ENCODE peak calls at places on chromosomes 5 and 9, in six cellular contexts. B is CD8-positive, alpha-beta T cell; R is PC-3; X is hepatocyte; F is astrocyte; T is fibroblast of the aortic adventitia. K is an unnamed sample.

GRCh38 chr9:9352877-9353481 is 1259.8 kb downstream of the PTPRD start:
- DNase-seq in B (no peak), R (peak; percentile 10), X (peak; percentile 17), F (no peak), T (peak; percentile 1), K (no peak)

GRCh38 chr5:171808951-171809350 is 23.3 kb downstream of the SMIM23 start:
- DNase-seq in B (no peak), R (no peak), X (no peak), F (peak; percentile 72), T (peak; percentile 61), K (no peak)

GRCh38 chr9:36328798-36329411 is 70.7 kb upstream of the GNE start:
- DNase-seq in B (no peak), R (peak; percentile 77), X (peak; percentile 80), F (peak; percentile 44), T (peak; percentile 88), K (no peak)

GRCh38 chr5:128202320-128202719 is 118.8 kb downstream of the SLC12A2 start:
- DNase-seq in B (no peak), R (no peak), X (no peak), F (no peak), T (no peak), K (no peak)

GRCh38 chr5:169458269-169458668 is 125.3 kb upstream of the SPDL1 start:
- DNase-seq in B (no peak), R (no peak), X (no peak), F (no peak), T (no peak), K (no peak)

GRCh38 chr9:12882430-12882829 is 107.6 kb downstream of the LURAP1L start:
- DNase-seq in B (no peak), R (no peak), X (no peak), F (peak; percentile 77), T (peak; percentile 99), K (no peak)

GRCh38 chr5:130976491-130976890 is 188.6 kb downstream of the HINT1 start:
- DNase-seq in B (no peak), R (no peak), X (no peak), F (no peak), T (no peak), K (no peak)

GRCh38 chr5:128234928-128235641 is 151.5 kb downstream of the SLC12A2 start:
- DNase-seq in B (no peak), R (no peak), X (no peak), F (no peak), T (no peak), K (no peak)

GRCh38 chr9:89791754-89792153 is 186.9 kb downstream of the GADD45G start:
- DNase-seq in B (no peak), R (no peak), X (no peak), F (no peak), T (no peak), K (no peak)

GRCh38 chr9:84513473-84513872 is 156.1 kb upstream of the NTRK2 start:
- DNase-seq in B (no peak), R (no peak), X (peak; percentile 29), F (no peak), T (no peak), K (no peak)

DNA sequence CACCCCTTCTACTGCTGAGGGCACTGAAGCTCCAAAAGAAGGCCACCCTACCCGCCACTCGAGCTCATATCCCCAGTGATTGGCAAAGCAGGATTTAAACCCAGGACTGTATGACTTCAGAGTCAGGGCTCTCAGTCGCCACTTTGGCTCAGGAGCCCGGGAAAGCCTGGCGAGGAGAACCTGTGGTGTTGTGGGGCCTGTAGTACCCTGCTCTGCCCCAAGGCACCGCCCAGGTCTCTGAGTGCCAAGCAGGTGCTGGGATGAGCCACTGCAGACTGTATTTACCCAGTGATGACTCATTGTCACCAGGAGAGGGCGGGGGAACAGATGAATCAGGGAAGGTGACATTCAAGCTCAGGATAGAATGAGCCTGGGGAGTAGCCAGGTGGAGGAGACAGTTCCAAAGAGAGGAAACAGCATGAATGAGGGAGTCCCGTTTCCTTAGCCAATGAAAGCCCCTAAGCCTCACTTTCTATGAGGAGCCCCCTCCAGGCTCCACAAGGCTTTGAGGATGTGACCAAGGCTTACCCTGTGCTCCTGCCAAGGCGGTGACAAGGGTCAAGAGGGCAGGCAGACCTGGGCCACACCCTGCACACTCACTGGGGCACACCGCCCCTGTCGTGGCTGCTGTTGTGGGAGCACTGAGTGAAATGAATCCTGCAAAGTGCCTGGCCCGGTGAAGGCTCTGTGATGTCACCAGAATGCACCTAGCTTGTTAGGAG is 17.8 kb upstream of the DPM2 start:
- DNase-seq in B (peak; percentile 63), R (peak; percentile 95), X (peak; percentile 90), F (peak; percentile 23), T (no peak), K (no peak)
- TF ChIP-seq CTCF in B (peak; percentile 77), R (peak; percentile 20), X (peak; percentile 37), F (no peak), T (peak; percentile 24), K (peak; percentile 41)

GRCh38 chr9:106653111-106653697 is 209.8 kb upstream of the ZNF462 start:
- DNase-seq in B (no peak), R (no peak), X (no peak), F (no peak), T (peak; percentile 3), K (no peak)

GRCh38 chr9:106643211-106643930 is 219.6 kb upstream of the ZNF462 start:
- DNase-seq in B (no peak), R (peak; percentile 69), X (no peak), F (no peak), T (no peak), K (no peak)

GRCh38 chr9:106649664-106650063 is 213.3 kb upstream of the ZNF462 start:
- DNase-seq in B (no peak), R (no peak), X (no peak), F (no peak), T (no peak), K (no peak)

GRCh38 chr9:106644661-106645060 is 218.3 kb upstream of the ZNF462 start:
- DNase-seq in B (no peak), R (no peak), X (no peak), F (no peak), T (no peak), K (no peak)

GRCh38 chr9:106648799-106649198 is 214.2 kb upstream of the ZNF462 start:
- DNase-seq in B (no peak), R (peak; percentile 59), X (peak; percentile 18), F (no peak), T (peak; percentile 1), K (no peak)
- TF ChIP-seq CTCF in B (no peak), R (peak; percentile 60), X (peak; percentile 34), F (no peak), T (no peak), K (peak; percentile 10)

DNA sequence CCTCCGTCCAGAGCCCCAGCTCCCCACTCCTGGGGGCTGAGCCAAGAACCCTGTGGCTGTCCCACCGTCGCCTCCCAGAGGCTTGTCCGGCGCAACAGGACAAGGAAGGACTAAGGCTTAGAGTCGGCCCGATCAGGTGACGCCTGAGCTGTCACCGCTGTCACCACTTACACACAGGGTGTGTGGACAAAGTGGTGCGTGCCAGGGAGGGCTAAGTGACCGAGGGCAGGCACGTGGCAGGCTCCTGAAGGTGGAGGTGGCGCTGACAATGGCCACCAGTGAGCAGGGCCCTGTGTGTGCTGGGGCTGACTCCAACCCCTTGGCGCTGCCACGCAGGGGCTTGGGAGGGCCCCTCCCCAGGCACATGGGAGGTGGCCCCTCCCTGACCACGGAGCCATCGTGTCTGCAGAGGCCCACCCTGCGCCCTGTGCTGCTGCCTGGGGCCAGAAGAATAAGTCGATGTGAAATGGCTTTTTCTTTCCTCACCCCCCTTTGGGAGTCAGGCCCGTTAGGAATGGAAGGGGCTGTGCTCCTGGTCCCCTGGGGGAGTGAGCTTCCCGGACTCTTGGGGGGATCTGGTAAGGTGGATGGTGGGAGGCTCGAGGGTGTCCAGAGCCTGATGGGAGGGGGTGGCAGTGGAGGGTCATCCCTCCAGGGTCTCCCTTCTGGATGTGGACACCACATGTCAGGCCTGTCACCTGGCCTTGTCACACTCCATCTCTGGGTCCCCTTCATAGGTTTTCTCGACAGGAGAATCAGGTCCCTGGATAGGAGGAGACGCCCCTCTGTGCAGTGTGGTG is 2.6 kb upstream of the GPSM1 start:
- DNase-seq in B (no peak), R (no peak), X (no peak), F (no peak), T (no peak), K (no peak)
- TF ChIP-seq CTCF in B (no peak), R (no peak), X (no peak), F (no peak), T (no peak), K (peak; percentile 9)

GRCh38 chr5:173496883-173497255 is 119.6 kb downstream of the BOD1 start:
- DNase-seq in B (no peak), R (no peak), X (no peak), F (no peak), T (no peak), K (no peak)

GRCh38 chr5:173495225-173495904 is 121.1 kb downstream of the BOD1 start:
- DNase-seq in B (no peak), R (no peak), X (no peak), F (no peak), T (peak; percentile 89), K (no peak)

GRCh38 chr5:173494446-173494845 is 122.0 kb downstream of the BOD1 start:
- DNase-seq in B (no peak), R (no peak), X (no peak), F (no peak), T (no peak), K (no peak)

GRCh38 chr5:173497685-173498084 is 118.8 kb downstream of the BOD1 start:
- DNase-seq in B (no peak), R (no peak), X (no peak), F (no peak), T (no peak), K (no peak)

DNA sequence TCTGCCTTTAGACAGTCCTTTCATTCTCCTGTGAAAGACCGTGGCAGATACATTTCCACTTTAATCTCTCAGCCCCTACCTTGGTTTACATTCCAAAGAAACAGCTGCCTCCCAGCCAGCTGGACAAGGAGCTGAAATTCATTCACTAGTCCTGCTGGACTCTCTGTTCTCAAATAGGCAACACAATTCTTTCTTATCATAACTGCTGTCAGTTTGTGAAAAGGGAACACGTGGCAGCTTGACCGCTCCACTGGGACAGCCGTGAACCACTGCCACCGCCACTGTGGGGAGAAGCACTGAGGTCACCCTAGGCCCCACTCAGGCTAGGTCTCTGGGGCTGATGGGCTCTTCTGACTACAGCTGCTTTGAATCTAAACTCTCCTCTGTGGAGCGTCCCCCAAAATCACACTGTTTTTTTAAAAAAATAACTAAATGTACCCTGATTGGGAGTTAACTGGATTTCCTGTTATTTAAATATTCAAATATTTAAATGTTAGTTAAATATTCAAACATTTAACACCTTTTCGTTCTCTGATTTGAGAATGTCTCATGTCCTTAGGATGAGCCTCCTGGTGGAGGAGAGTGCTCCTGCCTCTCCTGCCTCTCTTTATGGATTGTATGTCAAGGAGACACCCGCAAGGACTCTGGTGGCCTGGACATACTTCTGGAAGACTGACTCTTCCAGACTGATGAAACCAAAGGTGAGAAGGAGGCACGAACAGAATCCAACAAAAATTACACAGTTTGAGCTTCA is 120.1 kb downstream of the BOD1 start:
- DNase-seq in B (no peak), R (no peak), X (no peak), F (no peak), T (peak; percentile 51), K (no peak)
- TF ChIP-seq CTCF in B (no peak), R (peak; percentile 12), X (no peak), F (no peak), T (peak; percentile 37), K (no peak)